ENCODE peak calls at places on chromosome 9, in nine cellular contexts. Z, G, K, J, R, X, S, B and M are unnamed samples.

GRCh38 chr9:126373241-126373640 is 46.6 kb downstream of the MVB12B start:
- DNase-seq in Z (peak; percentile 10), G (peak; percentile 53), K (no peak), J (no peak), R (no peak), X (no peak), S (no peak), B (no peak), M (no peak)

GRCh38 chr9:125910286-125910685 is 163.1 kb downstream of the PBX3 start:
- DNase-seq in Z (no peak), G (no peak), K (no peak), J (no peak), R (no peak), X (no peak), S (no peak), B (no peak), M (no peak)

GRCh38 chr9:136156216-136157120 is 37.8 kb upstream of the TMEM250 start:
- DNase-seq in Z (no peak), G (no peak), K (no peak), J (no peak), R (no peak), X (no peak), S (no peak), B (no peak), M (no peak)

GRCh38 chr9:78032599-78033457 is 1.2 kb upstream of the GNAQ start:
- DNase-seq in Z (peak; percentile 20), G (no peak), K (peak; percentile 47), J (no peak), R (no peak), X (no peak), S (no peak), B (no peak), M (no peak)

GRCh38 chr9:4197548-4197947 is 102.3 kb downstream of the GLIS3 start:
- DNase-seq in Z (no peak), G (no peak), K (no peak), J (no peak), R (no peak), X (no peak), S (no peak), B (no peak), M (no peak)

GRCh38 chr9:16579872-16580432 is 290.5 kb downstream of the BNC2 start:
- DNase-seq in Z (no peak), G (no peak), K (no peak), J (no peak), R (no peak), X (no peak), S (no peak), B (no peak), M (no peak)

GRCh38 chr9:99059074-99059894 is 45.6 kb upstream of the TGFBR1 start:
- DNase-seq in Z (no peak), G (no peak), K (no peak), J (no peak), R (no peak), X (no peak), S (no peak), B (peak; percentile 17), M (no peak)

GRCh38 chr9:7970666-7971335 is 171.2 kb upstream of the DMAC1 start:
- DNase-seq in Z (no peak), G (no peak), K (no peak), J (no peak), R (no peak), X (no peak), S (no peak), B (no peak), M (no peak)

GRCh38 chr9:107628444-107628843 is 138.9 kb upstream of the KLF4 start:
- DNase-seq in Z (no peak), G (no peak), K (no peak), J (no peak), R (no peak), X (no peak), S (no peak), B (no peak), M (no peak)

GRCh38 chr9:107630141-107630540 is 140.6 kb upstream of the KLF4 start:
- DNase-seq in Z (no peak), G (no peak), K (no peak), J (no peak), R (no peak), X (no peak), S (no peak), B (no peak), M (no peak)

GRCh38 chr9:107635137-107635802 is 145.7 kb upstream of the KLF4 start:
- DNase-seq in Z (no peak), G (peak; percentile 43), K (no peak), J (no peak), R (no peak), X (no peak), S (no peak), B (no peak), M (no peak)

GRCh38 chr9:107633375-107633774 is 143.8 kb upstream of the KLF4 start:
- DNase-seq in Z (no peak), G (no peak), K (no peak), J (no peak), R (no peak), X (no peak), S (no peak), B (no peak), M (no peak)

DNA sequence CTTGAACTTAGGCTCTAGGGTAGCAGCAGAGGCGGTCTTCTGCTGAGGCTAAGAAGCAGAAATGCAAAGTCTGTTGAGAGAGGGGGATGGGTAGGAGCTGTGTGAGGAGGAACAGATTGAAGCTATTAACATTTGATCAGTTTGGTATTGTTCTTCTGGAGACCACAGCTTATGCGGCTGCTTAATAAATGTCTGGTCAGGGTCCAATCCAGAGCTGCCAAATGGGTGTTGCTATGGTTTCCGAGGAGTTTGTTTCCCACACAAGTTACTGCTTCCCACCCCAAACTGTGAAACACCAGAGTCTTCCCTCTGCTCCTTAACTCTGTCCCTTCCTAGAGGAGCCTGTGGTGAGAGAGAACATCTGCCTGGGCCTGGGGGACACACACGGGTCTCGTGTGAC is 142.2 kb upstream of the KLF4 start:
- DNase-seq in Z (no peak), G (no peak), K (no peak), J (no peak), R (no peak), X (no peak), S (no peak), B (no peak), M (no peak)
- TF ChIP-seq CTCF in Z (no peak), G (no peak), K (no peak), J (no peak), R (no peak), X (no peak), S (no peak), B (no peak), M (no peak)

GRCh38 chr9:2362170-2362569 is 259.4 kb upstream of the VLDLR start:
- DNase-seq in Z (no peak), G (no peak), K (no peak), J (no peak), R (no peak), X (no peak), S (no peak), B (no peak), M (no peak)

GRCh38 chr9:2363138-2363745 is 258.3 kb upstream of the VLDLR start:
- DNase-seq in Z (no peak), G (no peak), K (no peak), J (no peak), R (no peak), X (no peak), S (no peak), B (no peak), M (no peak)

GRCh38 chr9:2373648-2374047 is 247.9 kb upstream of the VLDLR start:
- DNase-seq in Z (no peak), G (no peak), K (no peak), J (no peak), R (no peak), X (no peak), S (no peak), B (no peak), M (no peak)

DNA sequence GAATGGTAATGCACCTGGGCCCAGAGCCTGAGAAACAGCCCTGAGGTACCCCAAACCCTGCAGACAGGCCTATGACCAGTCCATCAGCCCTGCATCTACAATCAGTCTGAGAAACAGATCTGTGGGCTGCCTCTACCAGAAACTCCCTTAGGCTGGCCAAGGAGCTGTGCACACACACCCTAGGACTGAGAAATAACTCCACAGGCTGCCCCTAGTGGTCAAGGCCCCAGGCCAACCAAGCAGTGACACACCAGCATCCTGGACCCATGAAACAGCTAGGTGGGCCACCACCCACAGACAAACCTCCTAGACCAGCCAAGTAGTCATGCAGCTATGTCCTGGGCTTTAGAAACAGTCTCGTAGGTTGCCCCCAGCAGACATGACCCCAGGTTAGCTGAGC is 253.6 kb upstream of the VLDLR start:
- DNase-seq in Z (no peak), G (no peak), K (no peak), J (no peak), R (no peak), X (no peak), S (no peak), B (no peak), M (no peak)
- TF ChIP-seq CTCF in Z (no peak), G (no peak), K (no peak), J (no peak), R (no peak), X (no peak), S (no peak), B (no peak), M (no peak)

GRCh38 chr9:127912296-127912695 is 4.5 kb downstream of the ST6GALNAC4 start:
- DNase-seq in Z (no peak), G (no peak), K (peak; percentile 35), J (no peak), R (no peak), X (peak; percentile 44), S (peak; percentile 65), B (no peak), M (no peak)

GRCh38 chr9:127912882-127913281 is 4.0 kb downstream of the ST6GALNAC4 start:
- DNase-seq in Z (no peak), G (no peak), K (peak; percentile 34), J (peak; percentile 67), R (no peak), X (peak; percentile 41), S (peak; percentile 83), B (no peak), M (no peak)

GRCh38 chr9:127908660-127908926 is 8.2 kb downstream of the ST6GALNAC4 start:
- DNase-seq in Z (no peak), G (no peak), K (peak; percentile 33), J (no peak), R (no peak), X (no peak), S (no peak), B (no peak), M (no peak)

GRCh38 chr9:127909839-127910273 is 7.0 kb downstream of the ST6GALNAC4 start:
- DNase-seq in Z (no peak), G (no peak), K (peak; percentile 53), J (no peak), R (no peak), X (peak; percentile 38), S (peak; percentile 64), B (no peak), M (no peak)

GRCh38 chr9:127910613-127911205 is 6.1 kb downstream of the ST6GALNAC4 start:
- DNase-seq in Z (no peak), G (peak; percentile 47), K (no peak), J (no peak), R (no peak), X (peak; percentile 46), S (no peak), B (no peak), M (no peak)
- TF ChIP-seq CTCF in Z (peak; percentile 41), G (peak; percentile 37), K (no peak), J (no peak), R (peak; percentile 17), X (no peak), S (peak; percentile 20), B (no peak), M (peak; percentile 38)

DNA sequence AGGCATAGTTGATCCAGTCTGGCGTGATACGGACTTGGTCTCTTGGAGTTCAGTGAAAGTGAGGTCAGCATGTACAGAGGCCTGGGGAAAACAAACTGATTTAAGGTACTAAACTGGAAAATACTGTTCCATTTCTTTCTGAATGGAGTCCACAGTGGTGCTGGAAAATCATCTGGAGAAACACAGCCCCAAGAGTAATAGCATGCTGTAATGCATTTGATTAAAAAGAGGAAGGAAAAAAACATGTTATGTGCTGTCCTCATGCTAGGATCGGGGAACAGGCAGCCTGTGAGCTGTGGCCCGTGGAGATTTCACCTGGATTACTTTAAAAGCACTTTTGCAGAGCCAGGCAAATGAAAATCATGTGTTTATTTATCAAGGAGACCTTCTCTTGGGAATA is 228.9 kb downstream of the GAS1 start:
- DNase-seq in Z (no peak), G (no peak), K (no peak), J (no peak), R (no peak), X (no peak), S (no peak), B (no peak), M (no peak)
- TF ChIP-seq CTCF in Z (no peak), G (no peak), K (no peak), J (no peak), R (no peak), X (no peak), S (no peak), B (no peak), M (no peak)